ENCODE peak calls at places on chromosomes 13 and 19, in ten cellular contexts. D is hypothalamus; H is HFFc6; V is esophagus squamous epithelium; M is HS-5; J is HuH-7.5; O is nephron progenitor cell; E is nucleus accumbens; L is activated CD8-positive, alpha-beta memory T cell treated with anti-CD3 and anti-CD28 coated beads for 1 hour; U is A172. W is an unnamed sample.

GRCh38 chr19:55474269-55475265 is 1.9 kb upstream of the ZNF628 start:
- DNase-seq in D (no peak), H (no peak), V (no peak), M (no peak), J (no peak), O (no peak), E (no peak), L (no peak), U (peak; percentile 65), W (peak; percentile 100)

GRCh38 chr13:79533781-79534400 is 52.9 kb downstream of the NDFIP2 start:
- DNase-seq in D (no peak), H (peak; percentile 5), V (no peak), M (no peak), J (no peak), O (no peak), E (no peak), L (no peak), U (peak; percentile 2), W (peak; percentile 40)

GRCh38 chr13:29763426-29764180 is 86.8 kb downstream of the UBL3 start:
- DNase-seq in D (no peak), H (no peak), V (no peak), M (no peak), J (no peak), O (no peak), E (no peak), L (no peak), U (no peak), W (no peak)

GRCh38 chr19:33616346-33616745 is 5.4 kb upstream of the CHST8 start:
- DNase-seq in D (no peak), H (no peak), V (no peak), M (no peak), J (no peak), O (no peak), E (no peak), L (no peak), U (no peak), W (no peak)

GRCh38 chr19:55157064-55157908 is at the start of gene TNNI3:
- DNase-seq in D (no peak), H (no peak), V (no peak), M (no peak), J (no peak), O (no peak), E (no peak), L (no peak), U (no peak), W (no peak)

GRCh38 chr13:30696278-30697176 is 38.8 kb upstream of the ALOX5AP start:
- DNase-seq in D (no peak), H (no peak), V (no peak), M (no peak), J (no peak), O (peak; percentile 16), E (peak; percentile 24), L (no peak), U (peak; percentile 32), W (no peak)

GRCh38 chr13:76878043-76878442 is 8.2 kb downstream of the KCTD12 start:
- DNase-seq in D (no peak), H (no peak), V (no peak), M (no peak), J (no peak), O (no peak), E (no peak), L (no peak), U (no peak), W (peak; percentile 21)

GRCh38 chr13:51192348-51192747 is 29.9 kb upstream of the FAM124A start:
- DNase-seq in D (no peak), H (no peak), V (no peak), M (no peak), J (no peak), O (no peak), E (no peak), L (no peak), U (no peak), W (peak; percentile 14)

GRCh38 chr13:34627905-34628682 is 314.0 kb upstream of the NBEA start:
- DNase-seq in D (no peak), H (no peak), V (no peak), M (no peak), J (no peak), O (no peak), E (no peak), L (no peak), U (no peak), W (no peak)

GRCh38 chr13:67493835-67494234 is 263.7 kb upstream of the PCDH9 start:
- DNase-seq in D (no peak), H (no peak), V (no peak), M (no peak), J (no peak), O (no peak), E (no peak), L (no peak), U (no peak), W (no peak)

GRCh38 chr13:28750187-28751045 is 31.6 kb upstream of the SLC46A3 start:
- DNase-seq in D (no peak), H (no peak), V (no peak), M (no peak), J (no peak), O (no peak), E (no peak), L (no peak), U (no peak), W (peak; percentile 62)

GRCh38 chr19:41888926-41889325 is 5.9 kb downstream of the ARHGEF1 start:
- DNase-seq in D (no peak), H (no peak), V (no peak), M (no peak), J (no peak), O (no peak), E (no peak), L (no peak), U (no peak), W (no peak)

GRCh38 chr19:14972676-14973075 is 7.0 kb downstream of the SLC1A6 start:
- DNase-seq in D (no peak), H (no peak), V (no peak), M (no peak), J (no peak), O (no peak), E (no peak), L (no peak), U (no peak), W (no peak)

GRCh38 chr19:53906211-53907192 is 2.6 kb upstream of the CACNG7 start:
- DNase-seq in D (peak; percentile 8), H (no peak), V (no peak), M (no peak), J (peak; percentile 79), O (peak; percentile 84), E (peak; percentile 57), L (peak; percentile 57), U (no peak), W (peak; percentile 2)

GRCh38 chr19:38543807-38544568 is 73.8 kb downstream of the MAP4K1 start:
- DNase-seq in D (no peak), H (peak; percentile 96), V (no peak), M (peak; percentile 90), J (peak; percentile 68), O (no peak), E (peak; percentile 67), L (no peak), U (peak; percentile 99), W (peak; percentile 98)

GRCh38 chr19:16420781-16421386 is 50.9 kb downstream of the EPS15L1 start:
- DNase-seq in D (no peak), H (no peak), V (no peak), M (no peak), J (no peak), O (no peak), E (no peak), L (no peak), U (no peak), W (no peak)

GRCh38 chr19:42081584-42082258 is 5.8 kb downstream of the ZNF574 start:
- DNase-seq in D (no peak), H (peak; percentile 61), V (no peak), M (no peak), J (peak; percentile 82), O (no peak), E (no peak), L (no peak), U (peak; percentile 36), W (peak; percentile 21)

GRCh38 chr13:29801737-29802305 is 48.6 kb downstream of the UBL3 start:
- DNase-seq in D (no peak), H (no peak), V (no peak), M (no peak), J (no peak), O (no peak), E (no peak), L (no peak), U (no peak), W (no peak)

GRCh38 chr19:23440791-23441190 is 45.5 kb upstream of the ZNF91 start:
- DNase-seq in D (no peak), H (no peak), V (no peak), M (no peak), J (peak; percentile 28), O (peak; percentile 10), E (no peak), L (no peak), U (peak; percentile 13), W (no peak)

GRCh38 chr13:109500146-109500773 is 286.1 kb downstream of the IRS2 start:
- DNase-seq in D (no peak), H (no peak), V (no peak), M (no peak), J (no peak), O (peak; percentile 38), E (no peak), L (no peak), U (peak; percentile 10), W (no peak)

GRCh38 chr13:44573790-44574465 is 2.2 kb downstream of the TSC22D1 start:
- DNase-seq in D (no peak), H (peak; percentile 62), V (no peak), M (no peak), J (no peak), O (peak; percentile 3), E (no peak), L (no peak), U (peak; percentile 19), W (peak; percentile 41)

GRCh38 chr13:112194579-112194978 is 127.6 kb downstream of the SOX1 start:
- DNase-seq in D (no peak), H (no peak), V (no peak), M (no peak), J (no peak), O (no peak), E (no peak), L (no peak), U (no peak), W (no peak)

GRCh38 chr19:16306728-16307402 is 17.8 kb upstream of the KLF2 start:
- DNase-seq in D (no peak), H (no peak), V (no peak), M (no peak), J (no peak), O (no peak), E (no peak), L (no peak), U (no peak), W (no peak)

GRCh38 chr19:2150794-2151338 is 500 bp downstream of the AP3D1 start:
- DNase-seq in D (no peak), H (no peak), V (no peak), M (no peak), J (no peak), O (peak; percentile 43), E (no peak), L (no peak), U (no peak), W (no peak)

GRCh38 chr13:23979361-23980159 is 82.3 kb upstream of the C1QTNF9B start:
- DNase-seq in D (peak; percentile 27), H (peak; percentile 79), V (no peak), M (no peak), J (peak; percentile 51), O (peak; percentile 74), E (peak; percentile 86), L (peak; percentile 3), U (peak; percentile 55), W (peak; percentile 64)

GRCh38 chr13:42001580-42001979 is 40.7 kb upstream of the VWA8 start:
- DNase-seq in D (no peak), H (peak; percentile 80), V (no peak), M (peak; percentile 38), J (no peak), O (peak; percentile 9), E (no peak), L (no peak), U (peak; percentile 19), W (peak; percentile 99)

GRCh38 chr19:50896591-50897190 is 14.5 kb downstream of the KLK4 start:
- DNase-seq in D (no peak), H (peak; percentile 47), V (no peak), M (peak; percentile 13), J (no peak), O (no peak), E (no peak), L (no peak), U (peak; percentile 81), W (peak; percentile 12)

GRCh38 chr19:29666634-29667389 is 1.6 kb downstream of the PLEKHF1 start:
- DNase-seq in D (no peak), H (peak; percentile 41), V (no peak), M (no peak), J (no peak), O (peak; percentile 62), E (peak; percentile 29), L (no peak), U (peak; percentile 64), W (peak; percentile 47)